ENCODE peak calls at places on chromosomes 6 and 20, in nine cellular contexts. M is lung, Z is ascending aorta, W is H1, T is mammary epithelial cell, B is A549, H is cardiac muscle cell, I is IMR-90, K is pancreas. N is an unnamed sample.
A peak's percentile ranks its signal among the peaks of the same experiment; 100 is the strongest.

GRCh38 chr6:108714774-108715414 is 133.3 kb upstream of the ARMC2 start:
- DNase-seq in H (peak; percentile 38), I (peak; percentile 42), M (no peak), W (no peak), Z (no peak), T (no peak), K (no peak), B (no peak), N (no peak)

GRCh38 chr20:23347791-23348190 is 2.8 kb upstream of the NXT1 start:
- DNase-seq in H (no peak), W (no peak), I (no peak), Z (no peak), M (no peak), T (no peak), K (no peak), B (no peak), N (no peak)

GRCh38 chr20:478949-479429 is 16.7 kb upstream of the TBC1D20 start:
- DNase-seq in I (peak; percentile 77), W (no peak), T (peak; percentile 47), H (peak; percentile 76), Z (no peak), B (peak; percentile 71), K (no peak), M (no peak), N (no peak)

GRCh38 chr6:50264995-50265571 is 215.4 kb upstream of the DEFB112 start:
- DNase-seq in T (peak; percentile 21), Z (no peak), I (no peak), B (no peak), W (no peak), M (no peak), K (no peak), H (no peak), N (peak; percentile 49)

GRCh38 chr6:131787955-131788712 is 19.7 kb upstream of the ENPP1 start:
- DNase-seq in B (no peak), K (no peak), T (no peak), I (peak; percentile 72), Z (no peak), H (no peak), W (no peak), M (no peak), N (peak; percentile 84)

GRCh38 chr6:107107791-107108190 is 7.5 kb downstream of the BEND3 start:
- DNase-seq in M (no peak), W (no peak), K (no peak), I (no peak), Z (no peak), T (no peak), B (no peak), H (no peak), N (no peak)

GRCh38 chr6:6545616-6546317 is 42.8 kb upstream of the LY86 start:
- DNase-seq in Z (no peak), I (no peak), K (no peak), T (no peak), M (no peak), W (no peak), B (no peak), H (no peak), N (no peak)

GRCh38 chr6:126040826-126041225 is 54.5 kb downstream of the TRMT11 start:
- DNase-seq in W (no peak), B (peak; percentile 53), I (peak; percentile 78), T (peak; percentile 45), M (peak; percentile 46), H (peak; percentile 76), K (peak; percentile 50), Z (no peak), N (peak; percentile 56)

GRCh38 chr20:33739493-33739892 is 7.7 kb downstream of the ZNF341 start:
- DNase-seq in K (no peak), M (no peak), H (no peak), T (no peak), W (no peak), B (no peak), I (no peak), Z (no peak), N (no peak)

GRCh38 chr6:149453597-149454340 is 31.0 kb downstream of the ZC3H12D start:
- DNase-seq in Z (no peak), H (no peak), B (no peak), M (no peak), T (no peak), I (no peak), W (no peak), K (peak; percentile 21), N (no peak)

GRCh38 chr6:80639243-80639642 is 532.8 kb downstream of the BCKDHB start:
- DNase-seq in T (no peak), I (peak; percentile 69), K (no peak), H (no peak), W (no peak), M (no peak), B (no peak), Z (no peak), N (no peak)
- H3K4me3 ChIP-seq in T (no peak overlapping the region), I (no peak overlapping the region), K (no peak overlapping the region), H (no peak overlapping the region), W (no peak overlapping the region), M (no peak overlapping the region), B (no peak overlapping the region), Z (no peak overlapping the region), N (no peak overlapping the region)

GRCh38 chr6:43258807-43259686 is 15.8 kb downstream of the TTBK1 start:
- DNase-seq in K (no peak), W (no peak), Z (no peak), M (no peak), B (no peak), I (no peak), T (no peak), H (no peak), N (no peak)
- H3K9me3 ChIP-seq in K (no peaks in the 10 kb centered on the region), W (no peaks in the 10 kb centered on the region), Z (no peaks in the 10 kb centered on the region), M (no peaks in the 10 kb centered on the region), B (no peaks in the 10 kb centered on the region), I (no peaks in the 10 kb centered on the region), T (no peaks in the 10 kb centered on the region), H (no peaks in the 10 kb centered on the region), N (no peaks in the 10 kb centered on the region)

GRCh38 chr6:29016559-29017427 is 11.7 kb upstream of the ZNF311 start:
- DNase-seq in I (peak; percentile 76), W (no peak), K (peak; percentile 83), B (peak; percentile 46), T (peak; percentile 66), Z (no peak), M (peak; percentile 80), H (peak; percentile 86), N (peak; percentile 43)

GRCh38 chr6:29019629-29020028 is 14.5 kb upstream of the ZNF311 start:
- DNase-seq in W (no peak), K (no peak), Z (no peak), B (no peak), I (no peak), H (no peak), T (no peak), M (no peak), N (no peak)

GRCh38 chr6:29017428-29017802 is 12.3 kb upstream of the ZNF311 start:
- DNase-seq in B (no peak), M (no peak), Z (no peak), W (no peak), K (no peak), T (no peak), I (no peak), H (no peak), N (no peak)

GRCh38 chr6:29011276-29011734 is 6.2 kb upstream of the ZNF311 start:
- DNase-seq in W (no peak), Z (no peak), I (peak; percentile 51), H (peak; percentile 74), B (peak; percentile 47), T (peak; percentile 53), K (no peak), M (no peak), N (peak; percentile 62)

DNA sequence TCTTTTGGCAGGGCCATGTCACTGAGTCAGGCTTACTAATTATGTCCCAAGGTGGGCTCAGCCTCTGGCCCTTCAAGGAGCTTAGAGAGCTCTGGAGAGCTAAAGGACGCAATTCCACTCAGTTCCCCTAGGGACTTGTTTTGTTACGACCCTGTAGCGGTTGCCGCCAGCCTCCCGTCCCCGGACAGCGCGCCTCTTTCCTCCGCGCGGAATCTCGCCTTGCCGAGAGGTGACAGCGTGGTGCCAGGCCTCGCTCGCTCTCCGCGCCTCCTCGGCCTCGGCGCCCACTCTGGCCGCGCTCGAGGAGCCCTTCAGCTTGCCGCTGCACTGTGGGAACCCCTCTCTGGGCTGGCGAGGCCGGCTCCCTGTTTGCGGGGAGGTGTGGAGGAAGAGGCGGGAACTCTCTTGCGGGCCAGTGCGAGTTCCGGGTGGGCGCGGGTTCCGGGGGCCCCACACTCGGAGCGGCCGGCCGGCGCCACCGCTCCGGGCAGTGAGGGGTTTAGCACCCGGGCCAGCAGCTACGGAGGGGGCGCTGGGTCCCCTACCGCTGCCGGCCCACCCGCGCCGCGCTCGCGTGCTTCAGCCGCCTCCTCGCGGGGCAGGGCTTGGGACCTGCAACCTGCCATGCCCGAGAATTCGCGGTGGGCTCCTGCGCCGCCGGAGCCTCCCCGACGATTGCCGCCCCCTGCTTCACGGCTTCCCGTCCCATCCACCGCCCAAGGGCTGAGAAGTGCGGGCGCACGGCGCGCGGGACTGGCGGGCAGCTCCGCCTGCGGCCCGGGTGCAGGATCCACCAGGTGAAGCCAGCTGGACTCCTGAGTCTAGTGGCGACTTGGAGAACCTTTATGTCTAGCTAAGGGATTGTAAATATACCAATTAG is 9.9 kb upstream of the ZNF311 start:
- DNase-seq in T (peak; percentile 26), H (peak; percentile 7), M (no peak), Z (no peak), B (no peak), W (no peak), K (no peak), I (no peak), N (peak; percentile 59)
- H3K4me3 ChIP-seq in T (peak overlapping the region; percentile 46), H (no peak overlapping the region), M (no peak overlapping the region), Z (peak overlapping the region; percentile 31), B (no peak overlapping the region), W (no peak overlapping the region), K (no peak overlapping the region), I (no peak overlapping the region), N (peak overlapping the region; percentile 58)

GRCh38 chr20:58909585-58909984 is 57.1 kb downstream of the GNAS start:
- DNase-seq in H (no peak), B (no peak), W (no peak), T (no peak), K (no peak), M (no peak), Z (no peak), I (no peak), N (no peak)

GRCh38 chr20:58908941-58909340 is 56.4 kb downstream of the GNAS start:
- DNase-seq in H (no peak), Z (no peak), W (no peak), B (no peak), K (no peak), I (no peak), T (no peak), M (no peak), N (no peak)

GRCh38 chr20:58906894-58907293 is 54.4 kb downstream of the GNAS start:
- DNase-seq in T (peak; percentile 80), I (peak; percentile 79), H (peak; percentile 50), W (no peak), M (no peak), Z (no peak), K (no peak), B (no peak), N (no peak)

GRCh38 chr20:58907481-58908137 is 55.1 kb downstream of the GNAS start:
- DNase-seq in Z (peak; percentile 90), I (peak; percentile 99), K (peak; percentile 85), H (peak; percentile 99), M (peak; percentile 82), B (no peak), W (no peak), T (peak; percentile 83), N (peak; percentile 85)

DNA sequence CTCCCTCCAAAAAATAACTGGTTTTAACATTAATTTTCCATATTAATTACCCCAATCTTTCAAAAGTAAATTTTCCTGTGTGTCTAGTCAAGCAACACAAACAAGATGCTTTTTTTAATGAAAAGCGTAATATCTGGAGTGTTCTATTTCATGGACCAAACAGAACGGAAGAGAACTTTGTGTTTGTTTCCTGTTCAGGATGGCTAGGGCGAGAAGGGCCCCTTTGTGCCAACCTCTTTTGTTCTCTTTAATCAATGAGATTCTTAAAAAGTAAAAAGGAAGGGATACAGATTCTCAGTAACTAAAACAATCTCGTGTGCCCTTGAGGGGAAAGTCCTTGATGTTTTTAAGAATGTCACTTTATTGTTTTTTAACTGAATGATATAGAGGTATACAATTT is 55.7 kb downstream of the GNAS start:
- DNase-seq in H (no peak), Z (no peak), B (no peak), I (no peak), M (no peak), K (no peak), W (no peak), T (no peak), N (no peak)
- H3K9me3 ChIP-seq in H (no peaks in the 10 kb centered on the region), Z (no peaks in the 10 kb centered on the region), B (no peaks in the 10 kb centered on the region), I (no peaks in the 10 kb centered on the region), M (no peaks in the 10 kb centered on the region), K (no peaks in the 10 kb centered on the region), W (no peaks in the 10 kb centered on the region), T (no peaks in the 10 kb centered on the region), N (no peaks in the 10 kb centered on the region)